ENCODE peak calls at places on chromosomes 11 and 22, in five cellular contexts. Q is stomach, P is right lobe of liver, R is A549, U is tibial nerve. S is an unnamed sample.

GRCh38 chr11:75245356-75246005 is 4.9 kb downstream of the TPBGL start:
- DNase-seq in Q (peak), P (peak), R (no peak), U (no peak), S (peak)

GRCh38 chr11:2526808-2527381 is 82.1 kb downstream of the KCNQ1 start:
- DNase-seq in Q (peak), P (peak), R (no peak), U (no peak), S (no peak)

GRCh38 chr22:27775698-27776409 is 25.7 kb downstream of the MN1 start:
- DNase-seq in Q (no peak), P (no peak), R (no peak), U (no peak), S (no peak)

GRCh38 chr22:46087816-46088277 is 62.5 kb upstream of the PPARA start:
- DNase-seq in Q (peak), P (peak), R (no peak), U (peak), S (peak)

GRCh38 chr22:37208401-37209139 is 3.7 kb downstream of the SSTR3 start:
- DNase-seq in Q (no peak), P (peak), R (no peak), U (no peak), S (no peak)

GRCh38 chr22:42901790-42902508 is 44.9 kb upstream of the ARFGAP3 start:
- DNase-seq in Q (no peak), P (no peak), R (no peak), U (no peak), S (no peak)

GRCh38 chr11:72141066-72141465 is 5.5 kb downstream of the FOLR3 start:
- DNase-seq in Q (no peak), P (no peak), R (peak), U (no peak), S (no peak)

GRCh38 chr22:22462813-22463567 is 45.6 kb downstream of the ZNF280B start:
- DNase-seq in Q (no peak), P (no peak), R (no peak), U (no peak), S (no peak)

GRCh38 chr11:58905141-58905715 is 34.1 kb upstream of the GLYATL1 start:
- DNase-seq in Q (no peak), P (no peak), R (no peak), U (no peak), S (no peak)

GRCh38 chr11:2447951-2448650 is 3.3 kb downstream of the KCNQ1 start:
- DNase-seq in Q (no peak), P (no peak), R (no peak), U (no peak), S (no peak)

GRCh38 chr11:16059332-16059731 is 297.0 kb downstream of the SOX6 start:
- DNase-seq in Q (no peak), P (no peak), R (no peak), U (no peak), S (no peak)

GRCh38 chr22:28594784-28595324 is 84.8 kb downstream of the TTC28 start:
- DNase-seq in Q (no peak), P (no peak), R (peak), U (no peak), S (no peak)

GRCh38 chr11:130847517-130847916 is 68.8 kb downstream of the SNX19 start:
- DNase-seq in Q (no peak), P (no peak), R (peak), U (no peak), S (no peak)
- H3K4me3 ChIP-seq in Q (no peak), P (no peak), R (no peak), U (no peak), S (no peak)

GRCh38 chr11:65611758-65612603 is 2.0 kb downstream of the MAP3K11 start:
- DNase-seq in Q (no peak), P (no peak), R (no peak), U (no peak), S (no peak)
- TF ChIP-seq POLR2A in Q (no peak), P (no peak), R (no peak), U (no peak), S (no peak)

DNA sequence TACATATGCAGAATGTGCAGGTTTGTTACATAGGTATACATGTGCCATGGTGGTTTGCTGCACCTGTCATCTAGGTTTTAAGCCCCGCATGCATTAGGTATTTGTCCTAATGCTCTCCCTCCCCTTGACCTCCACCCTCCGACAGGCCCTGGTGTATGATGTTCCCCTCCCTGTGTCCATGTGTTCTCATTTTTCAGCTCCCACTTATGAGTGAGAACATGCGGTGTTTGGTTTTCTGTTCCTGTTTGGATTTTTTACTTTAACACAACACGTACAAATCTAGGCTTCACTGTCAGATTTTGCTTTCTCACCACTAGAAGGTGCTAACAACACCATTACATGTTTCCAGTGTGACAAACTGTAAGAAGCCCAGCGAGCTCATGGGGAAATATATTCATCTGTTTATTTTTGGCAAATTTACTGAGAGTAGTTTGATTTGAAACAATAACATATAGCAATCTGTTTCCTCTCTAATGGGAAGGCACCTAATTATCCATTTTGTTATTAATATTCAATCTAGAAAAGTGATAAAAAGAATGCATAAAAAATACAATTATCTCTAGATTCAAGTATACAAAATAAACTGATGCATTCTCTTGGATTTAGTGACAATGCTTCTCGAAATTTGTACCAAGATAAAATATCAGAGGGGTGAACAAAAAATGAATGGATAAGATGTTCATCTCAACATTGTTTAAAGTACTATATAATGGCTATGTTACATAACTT is 23.2 kb upstream of the BIRC3 start:
- DNase-seq in Q (no peak), P (no peak), R (no peak), U (no peak), S (no peak)
- H3K4me3 ChIP-seq in Q (no peak), P (no peak), R (no peak), U (peak), S (no peak)

DNA sequence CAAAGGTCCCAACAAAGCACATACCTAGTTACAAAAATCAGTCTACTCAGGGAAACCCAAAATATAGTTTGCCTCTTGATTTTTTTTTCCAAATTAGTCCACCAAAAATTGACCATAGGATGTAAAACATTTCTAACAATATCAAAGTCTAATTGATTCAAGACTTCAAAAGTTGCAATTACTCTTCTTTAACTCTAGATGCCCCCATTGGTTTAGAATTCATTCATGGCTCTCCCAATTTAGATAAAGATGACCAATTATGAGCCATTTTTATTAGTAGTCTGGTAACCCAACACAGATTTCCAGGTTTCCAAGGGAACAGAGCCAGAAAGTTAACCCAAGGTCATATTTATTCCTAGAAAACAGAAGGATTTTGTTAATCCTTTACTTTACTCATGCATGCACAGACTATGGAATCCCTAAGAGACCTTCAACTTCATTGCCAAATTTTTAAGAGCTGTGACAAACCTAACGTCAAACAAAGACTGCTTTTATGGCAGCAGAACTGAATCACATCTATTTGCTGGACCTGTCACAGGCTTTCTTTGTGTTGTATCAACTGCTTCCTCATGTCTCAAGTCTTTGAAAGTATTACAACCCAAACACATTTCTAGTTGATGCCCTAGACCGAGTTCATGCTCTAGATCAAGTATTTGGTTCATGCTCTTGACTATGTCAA is 55.3 kb downstream of the C22orf42 start:
- DNase-seq in Q (no peak), P (no peak), R (no peak), U (no peak), S (no peak)
- TF ChIP-seq POLR2A in Q (no peak), P (no peak), R (no peak), U (no peak), S (no peak)

GRCh38 chr11:61139391-61139790 is 21.8 kb downstream of the VPS37C start:
- DNase-seq in Q (no peak), P (no peak), R (no peak), U (no peak), S (no peak)
- H3K4me3 ChIP-seq in Q (no peak), P (no peak), R (no peak), U (no peak), S (no peak)

GRCh38 chr11:65849771-65850216 is 8.2 kb downstream of the CFL1 start:
- DNase-seq in Q (no peak), P (no peak), R (no peak), U (no peak), S (no peak)

GRCh38 chr11:65852508-65853248 is 5.3 kb downstream of the CFL1 start:
- DNase-seq in Q (no peak), P (no peak), R (no peak), U (no peak), S (no peak)

GRCh38 chr11:65851811-65852507 is 6.0 kb downstream of the CFL1 start:
- DNase-seq in Q (no peak), P (no peak), R (no peak), U (no peak), S (no peak)

GRCh38 chr11:65850217-65851082 is 7.5 kb downstream of the CFL1 start:
- DNase-seq in Q (no peak), P (no peak), R (no peak), U (no peak), S (no peak)

DNA sequence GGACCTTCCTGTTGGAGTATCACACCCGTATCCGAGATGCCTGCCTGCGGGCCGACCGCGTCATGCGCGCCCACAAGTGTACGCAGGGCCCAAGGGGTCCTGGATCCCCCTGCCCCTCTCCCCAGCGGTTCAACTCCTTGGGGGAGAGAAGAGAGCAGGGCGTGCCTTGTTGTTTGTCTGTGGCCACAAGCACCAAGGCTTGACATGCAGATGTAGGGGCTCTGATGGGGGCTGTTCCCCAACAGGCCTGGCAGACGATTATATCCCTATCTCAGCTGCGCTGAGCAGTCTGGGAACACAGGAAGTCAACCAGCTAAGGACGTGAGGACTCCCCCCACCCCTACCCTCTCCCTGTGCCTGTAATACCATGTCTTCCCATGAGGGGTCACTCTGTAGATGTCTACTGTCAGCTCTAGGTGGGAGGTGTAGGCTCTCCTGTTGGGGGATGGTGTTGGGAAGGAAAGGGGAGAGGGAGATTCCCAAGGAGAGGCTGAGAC is 6.8 kb downstream of the CFL1 start:
- DNase-seq in Q (no peak), P (no peak), R (no peak), U (no peak), S (no peak)
- TF ChIP-seq POLR2A in Q (no peak), P (no peak), R (no peak), U (no peak), S (no peak)

DNA sequence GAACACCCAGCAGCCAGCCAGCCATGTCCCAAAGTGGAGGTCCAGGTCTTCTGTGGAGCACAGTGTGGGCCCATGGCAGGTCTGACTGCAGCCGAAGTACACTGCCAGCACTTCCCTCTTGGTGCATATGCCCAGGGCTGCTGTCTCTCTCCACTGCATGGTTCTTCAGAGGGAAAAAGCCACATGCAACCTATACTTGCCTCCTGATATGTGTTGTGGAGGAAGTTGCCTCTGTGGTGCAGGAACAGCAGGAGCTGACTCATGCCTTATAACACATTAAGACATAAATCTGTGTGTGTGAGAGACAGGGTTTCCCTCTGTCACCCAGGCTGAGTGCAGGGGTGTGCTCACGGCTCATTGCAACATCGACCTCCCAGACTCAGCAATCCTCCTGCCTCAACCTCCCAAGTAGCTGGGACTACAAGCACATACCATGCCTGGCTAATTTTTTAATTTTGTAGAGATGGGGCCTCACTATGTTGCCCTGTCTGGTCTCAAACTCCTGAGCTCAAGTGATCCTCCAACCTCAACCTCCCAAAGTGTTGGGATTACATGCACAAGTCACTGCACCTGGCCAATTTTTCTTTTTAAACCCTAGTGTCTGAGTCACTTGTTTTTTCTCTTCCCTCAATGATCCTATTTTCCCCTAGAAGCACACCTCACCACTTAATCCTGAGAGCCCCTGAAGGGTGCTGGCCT is 98.8 kb downstream of the MPPED2 start:
- DNase-seq in Q (no peak), P (no peak), R (no peak), U (peak), S (no peak)
- H3K4me3 ChIP-seq in Q (no peak), P (no peak), R (no peak), U (no peak), S (no peak)

S was measured in lower leg skin.